ENCODE peak calls at places on chromosome 7, in four cellular contexts. A, U, L and W are unnamed samples.
A peak's percentile ranks its signal among the peaks of the same experiment; 100 is the strongest.

GRCh38 chr7:17371656-17372524 is 73.4 kb downstream of the AHR start:
- DNase-seq in A (no peak), U (no peak), L (peak; percentile 94), W (peak; percentile 94)

GRCh38 chr7:16791071-16791470 is 13.7 kb downstream of the AGR2 start:
- DNase-seq in A (no peak), U (no peak), L (no peak), W (peak; percentile 10)

GRCh38 chr7:157392256-157393037 is 55.6 kb downstream of the DNAJB6 start:
- DNase-seq in A (no peak), U (no peak), L (peak; percentile 48), W (no peak)

GRCh38 chr7:124662937-124663336 is 102.7 kb downstream of the GPR37 start:
- DNase-seq in A (no peak), U (no peak), L (no peak), W (no peak)

GRCh38 chr7:29955799-29956476 is 33.7 kb downstream of the SCRN1 start:
- DNase-seq in A (no peak), U (no peak), L (no peak), W (no peak)

GRCh38 chr7:75536940-75537538 is 44.9 kb downstream of the SPDYE5 start:
- DNase-seq in A (no peak), U (no peak), L (no peak), W (no peak)

GRCh38 chr7:157656195-157656769 is 319.5 kb downstream of the DNAJB6 start:
- DNase-seq in A (no peak), U (no peak), L (no peak), W (no peak)

GRCh38 chr7:121755818-121756501 is 117.0 kb upstream of the PTPRZ1 start:
- DNase-seq in A (no peak), U (no peak), L (no peak), W (no peak)

GRCh38 chr7:128945668-128946366 is 8.1 kb downstream of the IRF5 start:
- DNase-seq in A (no peak), U (no peak), L (no peak), W (no peak)

GRCh38 chr7:105581066-105581811 is at the start of gene EFCAB10:
- DNase-seq in A (peak; percentile 36), U (peak; percentile 11), L (peak; percentile 30), W (peak; percentile 47)

GRCh38 chr7:113519447-113519846 is 399.4 kb downstream of the PPP1R3A start:
- DNase-seq in A (no peak), U (no peak), L (no peak), W (no peak)

GRCh38 chr7:23299770-23300300 is 696 bp downstream of the MALSU1 start:
- DNase-seq in A (no peak), U (no peak), L (peak; percentile 12), W (peak; percentile 17)

GRCh38 chr7:16318989-16319915 is 102.1 kb downstream of the CRPPA start:
- DNase-seq in A (no peak), U (no peak), L (no peak), W (peak; percentile 43)

GRCh38 chr7:77258014-77258413 is 58.4 kb upstream of the FGL2 start:
- DNase-seq in A (no peak), U (no peak), L (no peak), W (no peak)

GRCh38 chr7:155357573-155358041 is 59.9 kb downstream of the INSIG1 start:
- DNase-seq in A (no peak), U (no peak), L (peak; percentile 49), W (peak; percentile 74)

GRCh38 chr7:79454325-79454960 is 976 bp upstream of the MAGI2 start:
- DNase-seq in A (no peak), U (no peak), L (peak; percentile 41), W (peak; percentile 75)